ENCODE peak calls at places on chromosomes 2 and 18, in five cellular contexts. V is pancreas, E is cardiac muscle cell, C is ovary, Q is psoas muscle. T is an unnamed sample.

GRCh38 chr18:56270851-56271250 is 367.5 kb downstream of the TXNL1 start:
- DNase-seq in V (no peak), E (no peak), C (no peak), Q (no peak), T (no peak)

GRCh38 chr18:12060182-12060870 is 33.3 kb upstream of the ANKRD62 start:
- DNase-seq in V (peak; percentile 26), E (no peak), C (no peak), Q (no peak), T (no peak)

GRCh38 chr2:71070294-71071025 is 2.0 kb downstream of the NAGK start:
- DNase-seq in V (no peak), E (peak; percentile 54), C (no peak), Q (no peak), T (no peak)

GRCh38 chr2:101305044-101305443 is 3.5 kb downstream of the RNF149 start:
- DNase-seq in V (no peak), E (no peak), C (no peak), Q (no peak), T (no peak)

GRCh38 chr2:240182001-240182400 is 41.5 kb upstream of the OTOS start:
- DNase-seq in V (no peak), E (no peak), C (no peak), Q (no peak), T (no peak)

GRCh38 chr2:238510911-238511613 is 84.3 kb downstream of the ASB1 start:
- DNase-seq in V (peak; percentile 58), E (no peak), C (no peak), Q (no peak), T (no peak)

GRCh38 chr2:202635441-202636296 is 900 bp downstream of the FAM117B start:
- DNase-seq in V (peak; percentile 93), E (peak; percentile 89), C (peak; percentile 69), Q (peak; percentile 79), T (peak; percentile 41)

GRCh38 chr18:46199515-46200147 is 95.4 kb downstream of the HAUS1 start:
- DNase-seq in V (no peak), E (no peak), C (no peak), Q (no peak), T (no peak)

GRCh38 chr2:121095257-121096080 is 189.5 kb downstream of the TFCP2L1 start:
- DNase-seq in V (peak; percentile 89), E (peak; percentile 79), C (no peak), Q (peak; percentile 55), T (peak; percentile 37)

GRCh38 chr2:27024188-27024587 is 8.6 kb upstream of the TMEM214 start:
- DNase-seq in V (peak; percentile 59), E (no peak), C (no peak), Q (no peak), T (no peak)

GRCh38 chr18:54223568-54224241 is 764 bp downstream of the MBD2 start:
- DNase-seq in V (peak; percentile 81), E (peak; percentile 48), C (peak; percentile 73), Q (peak; percentile 62), T (peak; percentile 29)

GRCh38 chr18:23982154-23983071 is 32.1 kb upstream of the TTC39C start:
- DNase-seq in V (no peak), E (no peak), C (peak; percentile 79), Q (peak; percentile 76), T (no peak)

GRCh38 chr2:97931118-97931850 is 64.5 kb downstream of the TMEM131 start:
- DNase-seq in V (no peak), E (no peak), C (no peak), Q (no peak), T (no peak)
- H3K4me1 ChIP-seq in V (peaks cover 9% of the 10 kb centered on the region), E (peaks cover 50% of the 10 kb centered on the region), C (peaks cover 8% of the 10 kb centered on the region), Q (peaks cover 60% of the 10 kb centered on the region), T (peaks cover 69% of the 10 kb centered on the region)

GRCh38 chr2:62198237-62198633 is 2.3 kb downstream of the B3GNT2 start:
- DNase-seq in V (no peak), E (no peak), C (no peak), Q (no peak), T (no peak)
- H3K27ac ChIP-seq in V (no peak overlapping the region), E (no peak overlapping the region), C (no peak overlapping the region), Q (no peak overlapping the region), T (no peak overlapping the region)

GRCh38 chr2:235642446-235643107 is 148.7 kb downstream of the AGAP1 start:
- DNase-seq in V (no peak), E (no peak), C (no peak), Q (peak; percentile 36), T (no peak)
- H3K4me1 ChIP-seq in V (peaks cover 9% of the 10 kb centered on the region), E (peaks cover 30% of the 10 kb centered on the region), C (peaks cover 6% of the 10 kb centered on the region), Q (peaks cover 40% of the 10 kb centered on the region), T (peaks cover 32% of the 10 kb centered on the region)

GRCh38 chr2:211417544-211417943 is 861.1 kb downstream of the CPS1 start:
- DNase-seq in V (no peak), E (no peak), C (no peak), Q (no peak), T (no peak)

GRCh38 chr2:211423018-211423417 is 866.6 kb downstream of the CPS1 start:
- DNase-seq in V (no peak), E (no peak), C (no peak), Q (no peak), T (no peak)
- H3K27ac ChIP-seq in V (no peak overlapping the region), E (no peak overlapping the region), C (no peak overlapping the region), Q (no peak overlapping the region), T (no peak overlapping the region)

GRCh38 chr2:21095714-21096113 is 28.1 kb upstream of the TDRD15 start:
- DNase-seq in V (no peak), E (no peak), C (no peak), Q (no peak), T (no peak)
- H3K4me1 ChIP-seq in V (no peaks in the 10 kb centered on the region), E (peaks cover 4% of the 10 kb centered on the region), C (no peaks in the 10 kb centered on the region), Q (no peaks in the 10 kb centered on the region), T (no peaks in the 10 kb centered on the region)

GRCh38 chr2:65096948-65097347 is 33.0 kb downstream of the RAB1A start:
- DNase-seq in V (no peak), E (no peak), C (no peak), Q (no peak), T (no peak)
- H3K27ac ChIP-seq in V (no peak overlapping the region), E (no peak overlapping the region), C (no peak overlapping the region), Q (no peak overlapping the region), T (no peak overlapping the region)

GRCh38 chr2:128564131-128564530 is 245.5 kb upstream of the HS6ST1 start:
- DNase-seq in V (no peak), E (no peak), C (no peak), Q (no peak), T (no peak)

GRCh38 chr2:128565441-128565840 is 246.8 kb upstream of the HS6ST1 start:
- DNase-seq in V (no peak), E (no peak), C (no peak), Q (no peak), T (no peak)

GRCh38 chr2:128564551-128564950 is 245.9 kb upstream of the HS6ST1 start:
- DNase-seq in V (no peak), E (no peak), C (no peak), Q (no peak), T (no peak)

GRCh38 chr2:128568106-128568505 is 249.4 kb upstream of the HS6ST1 start:
- DNase-seq in V (no peak), E (peak; percentile 24), C (no peak), Q (no peak), T (no peak)

DNA sequence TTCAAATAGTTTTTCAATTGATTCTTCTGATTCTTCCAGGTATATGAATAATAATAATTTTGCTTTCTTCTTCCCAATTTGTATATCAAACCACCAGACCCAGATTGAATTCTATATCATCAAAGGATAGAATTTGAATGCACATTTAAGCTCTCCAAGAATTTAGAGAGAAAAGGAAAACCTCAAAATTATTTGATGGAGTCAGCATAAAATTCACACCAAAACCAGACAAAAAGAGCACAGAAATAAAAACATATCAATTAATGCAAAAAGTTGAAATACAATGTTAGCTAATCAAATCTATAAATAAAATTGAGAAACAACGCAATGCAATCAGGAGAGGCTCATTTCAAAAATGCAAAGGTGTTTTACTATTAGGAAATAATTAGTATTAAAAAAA is 248.0 kb upstream of the HS6ST1 start:
- DNase-seq in V (no peak), E (no peak), C (no peak), Q (no peak), T (no peak)
- H3K4me1 ChIP-seq in V (no peaks in the 10 kb centered on the region), E (no peaks in the 10 kb centered on the region), C (no peaks in the 10 kb centered on the region), Q (no peaks in the 10 kb centered on the region), T (no peaks in the 10 kb centered on the region)

GRCh38 chr2:176155341-176156044 is 1.6 kb upstream of the HOXD3 start:
- DNase-seq in V (no peak), E (no peak), C (no peak), Q (no peak), T (no peak)
- H3K27ac ChIP-seq in V (no peak overlapping the region), E (no peak overlapping the region), C (no peak overlapping the region), Q (no peak overlapping the region), T (no peak overlapping the region)

DNA sequence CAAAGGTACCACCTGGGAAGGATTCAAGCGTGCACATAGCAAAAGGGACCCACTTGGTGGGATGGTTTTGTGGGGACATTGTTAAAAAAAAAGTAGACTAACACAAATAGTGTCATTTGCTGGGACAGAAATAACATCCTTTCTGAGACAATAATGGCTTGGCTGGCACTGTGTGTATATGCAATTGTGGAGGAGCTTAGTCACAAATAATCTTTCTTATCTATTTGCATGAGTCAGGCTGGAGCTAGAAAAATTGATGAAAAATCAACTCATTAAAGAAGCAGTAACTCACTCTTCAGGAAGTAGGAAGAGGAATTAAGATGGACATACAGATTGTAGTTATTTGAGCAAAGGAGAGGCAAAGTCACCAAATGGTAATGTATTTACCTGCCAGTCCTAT is 29.5 kb upstream of the ITGB6 start:
- DNase-seq in V (no peak), E (no peak), C (no peak), Q (no peak), T (no peak)
- H3K4me1 ChIP-seq in V (no peaks in the 10 kb centered on the region), E (peaks cover 25% of the 10 kb centered on the region), C (peaks cover 2% of the 10 kb centered on the region), Q (peaks cover 59% of the 10 kb centered on the region), T (peaks cover 65% of the 10 kb centered on the region)

GRCh38 chr18:44700652-44701051 is 20.0 kb downstream of the SETBP1 start:
- DNase-seq in V (no peak), E (peak; percentile 44), C (peak; percentile 52), Q (no peak), T (peak; percentile 40)
- H3K27ac ChIP-seq in V (peak overlapping the region; percentile 10), E (peak overlapping the region; percentile 53), C (peak overlapping the region; percentile 85), Q (peak overlapping the region; percentile 73), T (peak overlapping the region; percentile 80)